ENCODE peak calls at places on chromosome X, in ten cellular contexts. R is AG04450, J is fibroblast of lung, V is AG10803, L is IMR-90, P is heart right ventricle, H is kidney epithelial cell, S is cardiac muscle cell, O is stomach, E is astrocyte of the spinal cord. U is an unnamed sample.
A peak's percentile ranks its signal among the peaks of the same experiment; 100 is the strongest.

GRCh38 chrX:545488-545887 is 85.1 kb upstream of the SHOX start:
- DNase-seq in O (no peak), H (no peak), S (no peak), R (no peak), E (no peak), P (no peak), L (no peak), J (no peak), V (peak; percentile 69), U (no peak)

GRCh38 chrX:128460835-128461234 is 408.6 kb upstream of the ACTRT1 start:
- DNase-seq in O (no peak), H (no peak), J (no peak), V (no peak), P (no peak), R (no peak), L (no peak), E (no peak), S (no peak), U (no peak)

GRCh38 chrX:49166914-49167739 is 4.6 kb downstream of the MAGIX start:
- DNase-seq in E (peak; percentile 87), V (peak; percentile 86), O (peak; percentile 51), L (peak; percentile 73), R (no peak), H (no peak), J (peak; percentile 85), S (peak; percentile 53), P (peak; percentile 72), U (peak; percentile 91)

GRCh38 chrX:1380672-1381233 is 11.2 kb downstream of the SLC25A6 start:
- DNase-seq in J (peak; percentile 16), H (no peak), S (no peak), R (no peak), O (peak; percentile 25), P (no peak), V (no peak), E (no peak), L (no peak), U (no peak)

GRCh38 chrX:68915778-68916177 is 87.0 kb downstream of the EFNB1 start:
- DNase-seq in H (no peak), L (no peak), J (no peak), O (no peak), E (no peak), P (no peak), V (no peak), R (no peak), S (no peak), U (no peak)

GRCh38 chrX:1392376-1393130 is 640 bp upstream of the SLC25A6 start:
- DNase-seq in O (peak; percentile 65), E (peak; percentile 75), S (peak; percentile 70), P (peak; percentile 86), R (peak; percentile 15), V (peak; percentile 67), J (peak; percentile 66), H (no peak), L (peak; percentile 52), U (peak; percentile 91)

GRCh38 chrX:18833071-18833731 is 125.8 kb downstream of the PPEF1 start:
- DNase-seq in E (no peak), S (no peak), R (no peak), H (no peak), O (no peak), P (peak; percentile 38), L (peak; percentile 16), J (peak; percentile 45), V (peak; percentile 20), U (no peak)

GRCh38 chrX:41475166-41475565 is 28.0 kb downstream of the NYX start:
- DNase-seq in E (no peak), O (no peak), L (no peak), P (no peak), H (no peak), J (no peak), R (no peak), V (no peak), S (no peak), U (no peak)

GRCh38 chrX:16160729-16161128 is 6.6 kb upstream of the MAGEB17 start:
- DNase-seq in O (no peak), L (peak; percentile 88), J (peak; percentile 95), P (no peak), S (no peak), V (peak; percentile 89), E (peak; percentile 81), R (peak; percentile 36), H (peak; percentile 92), U (no peak)

GRCh38 chrX:44974462-44974861 is 101.5 kb downstream of the KDM6A start:
- DNase-seq in H (no peak), O (no peak), E (peak; percentile 32), P (no peak), V (peak; percentile 12), L (peak; percentile 59), S (no peak), J (peak; percentile 68), R (no peak), U (no peak)

GRCh38 chrX:3807906-3808305 is 94.5 kb upstream of the PRKX start:
- DNase-seq in S (no peak), L (no peak), V (no peak), J (no peak), H (no peak), O (no peak), P (no peak), R (no peak), E (no peak), U (no peak)

GRCh38 chrX:3815896-3816664 is 102.6 kb upstream of the PRKX start:
- DNase-seq in H (no peak), E (peak; percentile 42), P (peak; percentile 21), O (peak; percentile 67), V (peak; percentile 17), L (peak; percentile 12), J (peak; percentile 40), R (no peak), S (peak; percentile 64), U (peak; percentile 78)

GRCh38 chrX:3806630-3807029 is 93.2 kb upstream of the PRKX start:
- DNase-seq in R (no peak), E (no peak), J (no peak), S (no peak), H (no peak), L (no peak), O (no peak), V (no peak), P (no peak), U (no peak)

GRCh38 chrX:3811331-3812311 is 98.2 kb upstream of the PRKX start:
- DNase-seq in P (peak; percentile 12), V (peak; percentile 50), J (peak; percentile 39), R (no peak), L (peak; percentile 58), E (peak; percentile 56), S (peak; percentile 44), H (no peak), O (peak; percentile 31), U (no peak)
- TF ChIP-seq CTCF in P (peak; percentile 58), V (peak; percentile 65), J (peak; percentile 45), R (peak; percentile 61), L (peak; percentile 69), E (peak; percentile 74), S (peak; percentile 58), H (peak; percentile 69), O (no peak), U (peak; percentile 41)

GRCh38 chrX:99117011-99117410 is 1293.1 kb downstream of the PCDH19 start:
- DNase-seq in P (no peak), S (no peak), R (no peak), J (no peak), V (no peak), H (no peak), L (no peak), O (no peak), E (no peak), U (no peak)
- H3K4me3 ChIP-seq in P (no peak overlapping the region), S (no peak overlapping the region), R (no peak overlapping the region), J (no peak overlapping the region), V (no peak overlapping the region), H (no peak overlapping the region), L (no peak overlapping the region), O (no peak overlapping the region), E (no peak overlapping the region), U (no peak overlapping the region)

DNA sequence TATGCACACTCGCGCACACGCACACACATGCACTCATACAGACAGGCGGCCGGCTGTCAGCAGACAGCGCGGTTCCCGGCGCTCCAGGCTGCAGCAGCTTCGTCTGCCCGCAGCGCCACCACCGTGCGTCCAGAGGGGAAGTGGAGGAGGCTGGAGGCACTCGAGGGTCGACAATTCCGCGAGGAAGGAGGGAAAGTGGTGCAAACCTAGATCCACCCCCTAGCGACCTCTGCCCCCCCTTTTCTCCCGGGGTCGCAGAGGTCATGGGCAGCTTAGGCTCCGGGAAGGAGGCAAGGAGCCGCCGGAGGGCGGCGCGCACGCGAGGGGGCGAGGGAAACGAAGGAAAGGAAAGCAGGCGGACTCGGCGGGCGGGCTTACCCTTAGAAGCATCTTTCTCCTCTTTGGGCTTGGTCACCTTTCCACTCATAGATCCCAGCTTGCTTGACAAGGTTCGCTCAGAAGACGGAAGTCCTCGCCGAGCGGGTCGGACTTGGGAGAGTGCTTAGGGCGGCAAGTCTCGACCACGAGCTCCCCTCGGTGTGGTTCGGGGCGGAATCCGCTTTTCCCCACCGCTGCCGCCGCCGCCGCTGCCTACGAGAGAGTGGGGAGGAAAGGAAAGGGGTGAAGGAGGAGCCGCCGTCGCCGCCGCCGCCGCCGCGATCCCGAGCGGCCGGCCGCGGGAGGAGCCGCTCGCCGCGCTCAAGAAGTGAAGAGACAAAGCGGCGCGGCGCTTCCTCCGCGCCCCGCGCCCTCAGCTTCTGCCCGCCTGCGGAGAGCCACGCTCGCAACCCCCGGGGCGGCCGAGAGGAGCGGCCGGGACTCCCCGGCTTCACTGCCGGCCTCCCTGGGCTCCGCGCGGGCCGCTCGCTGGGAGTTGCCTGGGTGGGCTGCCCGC is 326.6 kb upstream of the F9 start:
- DNase-seq in O (peak; percentile 36), S (peak; percentile 44), P (no peak), L (no peak), E (no peak), H (no peak), R (no peak), J (peak; percentile 37), V (peak; percentile 27), U (no peak)
- TF ChIP-seq CTCF in O (no peak), S (no peak), P (no peak), L (no peak), E (peak; percentile 19), H (no peak), R (no peak), J (no peak), V (peak; percentile 10), U (no peak)

GRCh38 chrX:71296806-71297205 is 4.7 kb upstream of the ITGB1BP2 start:
- DNase-seq in R (no peak), L (no peak), E (no peak), O (no peak), S (no peak), V (no peak), H (no peak), J (no peak), P (no peak), U (no peak)

GRCh38 chrX:71304561-71304960 is 3.0 kb downstream of the ITGB1BP2 start:
- DNase-seq in R (no peak), E (no peak), P (no peak), V (no peak), L (no peak), O (no peak), S (no peak), J (no peak), H (no peak), U (no peak)

GRCh38 chrX:71302461-71303213 is 1.1 kb downstream of the ITGB1BP2 start:
- DNase-seq in L (peak; percentile 24), S (no peak), R (no peak), J (peak; percentile 26), E (no peak), O (no peak), V (no peak), P (no peak), H (no peak), U (no peak)

GRCh38 chrX:71298119-71298518 is 3.4 kb upstream of the ITGB1BP2 start:
- DNase-seq in L (no peak), H (no peak), E (no peak), J (no peak), R (no peak), O (no peak), S (no peak), P (no peak), V (no peak), U (no peak)

GRCh38 chrX:71301195-71301924 is at the start of gene ITGB1BP2:
- DNase-seq in E (no peak), S (peak; percentile 87), P (peak; percentile 36), V (no peak), O (no peak), R (no peak), J (peak; percentile 69), H (no peak), L (peak; percentile 57), U (no peak)
- H3K4me3 ChIP-seq in E (no peak within 1 kb of the TSS), S (peak within 1 kb of the TSS; percentile 30), P (peak within 1 kb of the TSS; percentile 36), V (no peak within 1 kb of the TSS), O (peak within 1 kb of the TSS; percentile 15), R (no peak within 1 kb of the TSS), J (no peak within 1 kb of the TSS), H (no peak within 1 kb of the TSS), L (no peak within 1 kb of the TSS), U (no peak within 1 kb of the TSS)

U was measured in left lung.